ENCODE peak calls at places on chromosomes 6 and 20, in five cellular contexts. M is NCI-H1436 treated with DMSO at 0.1 percent for 48 hours; S is lower leg skin; P is posterior vena cava; G is naive thymus-derived CD8-positive, alpha-beta T cell. D is an unnamed sample.

GRCh38 chr20:46407671-46407996 is 1.2 kb upstream of the ELMO2 start:
- DNase-seq in S (no peak), G (no peak), P (no peak), M (no peak), D (no peak)

GRCh38 chr6:37491161-37491829 is 8.4 kb downstream of the CCDC167 start:
- DNase-seq in S (no peak), P (no peak), G (no peak), M (no peak), D (no peak)

GRCh38 chr6:165220030-165220429 is 89.4 kb downstream of the C6orf118 start:
- DNase-seq in S (no peak), M (no peak), P (no peak), G (no peak), D (no peak)

GRCh38 chr6:52304917-52305316 is 20.4 kb upstream of the MCM3 start:
- DNase-seq in P (no peak), G (no peak), M (no peak), S (no peak), D (no peak)

GRCh38 chr6:117317261-117317660 is 51.9 kb downstream of the VGLL2 start:
- DNase-seq in M (no peak), G (no peak), P (no peak), S (no peak), D (no peak)

GRCh38 chr20:59074456-59074855 is 31.9 kb upstream of the PRELID3B start:
- DNase-seq in P (no peak), G (no peak), M (no peak), S (no peak), D (no peak)

GRCh38 chr6:74879234-74879633 is 326.6 kb downstream of the COL12A1 start:
- DNase-seq in P (no peak), S (no peak), G (no peak), M (no peak), D (no peak)

GRCh38 chr20:11020712-11021111 is 346.9 kb upstream of the JAG1 start:
- DNase-seq in P (no peak), G (no peak), M (no peak), S (no peak), D (no peak)

GRCh38 chr6:72861935-72862432 is 240.1 kb downstream of the KCNQ5 start:
- DNase-seq in S (no peak), G (no peak), M (no peak), P (no peak), D (no peak)

GRCh38 chr6:143336446-143337152 is 113.9 kb downstream of the ADAT2 start:
- DNase-seq in M (no peak), S (no peak), G (no peak), P (no peak), D (no peak)

GRCh38 chr6:148972481-148972880 is 225.7 kb downstream of the UST start:
- DNase-seq in M (no peak), S (no peak), P (no peak), G (peak), D (peak)

GRCh38 chr6:39037707-39038106 is 10.9 kb upstream of the GLP1R start:
- DNase-seq in P (no peak), M (no peak), S (no peak), G (no peak), D (no peak)

GRCh38 chr6:148999501-148999900 is 252.7 kb downstream of the UST start:
- DNase-seq in P (no peak), M (no peak), S (no peak), G (no peak), D (no peak)

GRCh38 chr6:118768904-118769325 is 117.5 kb upstream of the CEP85L start:
- DNase-seq in G (no peak), P (no peak), M (no peak), S (no peak), D (no peak)

GRCh38 chr20:5596401-5597193 is 153.6 kb upstream of the SHLD1 start:
- DNase-seq in G (no peak), M (no peak), S (no peak), P (no peak), D (no peak)

GRCh38 chr20:63500902-63501817 is 2.3 kb upstream of the EEF1A2 start:
- DNase-seq in P (no peak), M (no peak), S (no peak), G (no peak), D (no peak)

GRCh38 chr6:116667620-116668019 is 946 bp downstream of the ZUP1 start:
- DNase-seq in P (no peak), M (no peak), S (no peak), G (no peak), D (no peak)

GRCh38 chr6:132961122-132961521 is 146.8 kb downstream of the RPS12 start:
- DNase-seq in M (no peak), S (no peak), G (no peak), P (no peak), D (no peak)

GRCh38 chr6:158538741-158539140 is 21.1 kb upstream of the TMEM181 start:
- DNase-seq in G (no peak), S (no peak), M (no peak), P (peak), D (no peak)

D was measured in NCI-H187 treated with DMSO at 0.1 percent for 48 hours.